ENCODE peak calls at places on chromosome 20, in four cellular contexts. U is activated CD8-positive, alpha-beta memory T cell treated with anti-CD3 and anti-CD28 coated beads for 48 hours; J is neural progenitor cell; N is HS-27A. Q is an unnamed sample.
A peak's percentile ranks its signal among the peaks of the same experiment; 100 is the strongest.

GRCh38 chr20:50393242-50393641 is 116.9 kb upstream of the PTPN1 start:
- DNase-seq in U (no peak), J (no peak), N (no peak), Q (no peak)

GRCh38 chr20:45958593-45958992 is 13.4 kb downstream of the ZNF335 start:
- DNase-seq in U (no peak), J (no peak), N (no peak), Q (no peak)

GRCh38 chr20:2005831-2006426 is 12.1 kb upstream of the PDYN start:
- DNase-seq in U (peak; percentile 8), J (peak; percentile 93), N (peak; percentile 20), Q (peak; percentile 17)

GRCh38 chr20:8043687-8044278 is 24.2 kb upstream of the TMX4 start:
- DNase-seq in U (no peak), J (peak; percentile 71), N (peak; percentile 17), Q (peak; percentile 15)

GRCh38 chr20:40636486-40636885 is 52.5 kb downstream of the MAFB start:
- DNase-seq in U (no peak), J (no peak), N (no peak), Q (no peak)

GRCh38 chr20:63292904-63293303 is at the start of gene COL20A1:
- DNase-seq in U (no peak), J (no peak), N (no peak), Q (no peak)

GRCh38 chr20:1204061-1204460 is 807 bp downstream of the C20orf202 start:
- DNase-seq in U (no peak), J (no peak), N (no peak), Q (no peak)

GRCh38 chr20:47464380-47465101 is 37.1 kb upstream of the NCOA3 start:
- DNase-seq in U (no peak), J (no peak), N (peak; percentile 99), Q (peak; percentile 92)

GRCh38 chr20:37305079-37305478 is 15.6 kb downstream of the MANBAL start:
- DNase-seq in U (no peak), J (no peak), N (no peak), Q (no peak)

GRCh38 chr20:4086771-4087677 is 71.7 kb upstream of the RNF24 start:
- DNase-seq in U (no peak), J (no peak), N (no peak), Q (no peak)

GRCh38 chr20:33788351-33789049 is 22.6 kb upstream of the CHMP4B start:
- DNase-seq in U (no peak), J (no peak), N (no peak), Q (no peak)

GRCh38 chr20:25058051-25058796 is at the start of gene ACSS1:
- DNase-seq in U (peak; percentile 49), J (peak; percentile 41), N (no peak), Q (no peak)

GRCh38 chr20:49447946-49448809 is 34.3 kb downstream of the KCNB1 start:
- DNase-seq in U (no peak), J (peak; percentile 68), N (no peak), Q (no peak)

GRCh38 chr20:47574616-47575401 is 73.1 kb downstream of the NCOA3 start:
- DNase-seq in U (no peak), J (no peak), N (no peak), Q (no peak)

GRCh38 chr20:56995635-56996075 is 270.8 kb downstream of the BMP7 start:
- DNase-seq in U (no peak), J (peak; percentile 73), N (no peak), Q (no peak)

GRCh38 chr20:38601216-38602184 is at the start of gene ARHGAP40:
- DNase-seq in U (peak; percentile 9), J (peak; percentile 51), N (no peak), Q (no peak)

GRCh38 chr20:51159303-51159702 is 136.4 kb upstream of the KCNG1 start:
- DNase-seq in U (no peak), J (no peak), N (no peak), Q (no peak)

GRCh38 chr20:41398408-41398807 is 31.8 kb upstream of the EMILIN3 start:
- DNase-seq in U (no peak), J (no peak), N (no peak), Q (no peak)

GRCh38 chr20:23141450-23142161 is 55.5 kb upstream of the CD93 start:
- DNase-seq in U (no peak), J (no peak), N (no peak), Q (no peak)

GRCh38 chr20:13261460-13262301 is 40.6 kb downstream of the ISM1 start:
- DNase-seq in U (peak; percentile 29), J (peak; percentile 75), N (peak; percentile 42), Q (peak; percentile 28)

GRCh38 chr20:32979201-32979998 is 24.8 kb downstream of the SUN5 start:
- DNase-seq in U (no peak), J (no peak), N (no peak), Q (no peak)